ENCODE peak calls at places on chromosomes 5 and 9, in ten cellular contexts. One of them, this sample, is unnamed. For H3K4me1, the result is how much of the 10 kb centered on the place peaks cover.

GRCh38 chr9:124133752-124134151 is 122.2 kb downstream of the LHX2 start:
- DNase-seq in fibroblast of lung: peak
- DNase-seq in uterus: no peak
- DNase-seq in adipocyte: peak
- DNase-seq in esophagus squamous epithelium: no peak
- DNase-seq in SJSA1: peak
- DNase-seq in astrocyte: no peak
- DNase-seq in OCI-LY7: peak
- DNase-seq in esophagus muscularis mucosa: no peak
- DNase-seq in spleen: no peak
- DNase-seq in this sample: no peak

GRCh38 chr5:122607818-122608217 is 167.1 kb upstream of the SNX2 start:
- DNase-seq in fibroblast of lung: no peak
- DNase-seq in uterus: no peak
- DNase-seq in adipocyte: peak
- DNase-seq in esophagus squamous epithelium: no peak
- DNase-seq in SJSA1: no peak
- DNase-seq in astrocyte: no peak
- DNase-seq in OCI-LY7: no peak
- DNase-seq in esophagus muscularis mucosa: no peak
- DNase-seq in spleen: no peak
- DNase-seq in this sample: no peak

GRCh38 chr5:119221330-119221729 is 134.5 kb upstream of the TNFAIP8 start:
- DNase-seq in fibroblast of lung: no peak
- DNase-seq in uterus: no peak
- DNase-seq in adipocyte: no peak
- DNase-seq in esophagus squamous epithelium: no peak
- DNase-seq in SJSA1: no peak
- DNase-seq in astrocyte: no peak
- DNase-seq in OCI-LY7: no peak
- DNase-seq in esophagus muscularis mucosa: no peak
- DNase-seq in spleen: no peak
- DNase-seq in this sample: no peak

GRCh38 chr9:106878943-106879916 is 16.3 kb downstream of the ZNF462 start:
- DNase-seq in fibroblast of lung: peak
- DNase-seq in uterus: peak
- DNase-seq in adipocyte: peak
- DNase-seq in esophagus squamous epithelium: no peak
- DNase-seq in SJSA1: peak
- DNase-seq in astrocyte: peak
- DNase-seq in OCI-LY7: no peak
- DNase-seq in esophagus muscularis mucosa: no peak
- DNase-seq in spleen: peak
- DNase-seq in this sample: peak

GRCh38 chr5:144028644-144029043 is 141.8 kb downstream of the YIPF5 start:
- DNase-seq in fibroblast of lung: peak
- DNase-seq in uterus: no peak
- DNase-seq in adipocyte: peak
- DNase-seq in esophagus squamous epithelium: no peak
- DNase-seq in SJSA1: no peak
- DNase-seq in astrocyte: peak
- DNase-seq in OCI-LY7: no peak
- DNase-seq in esophagus muscularis mucosa: no peak
- DNase-seq in spleen: no peak
- DNase-seq in this sample: peak

GRCh38 chr5:60494144-60494543 is 205.8 kb downstream of the DEPDC1B start:
- DNase-seq in fibroblast of lung: no peak
- DNase-seq in uterus: no peak
- DNase-seq in adipocyte: no peak
- DNase-seq in esophagus squamous epithelium: no peak
- DNase-seq in SJSA1: no peak
- DNase-seq in astrocyte: no peak
- DNase-seq in OCI-LY7: no peak
- DNase-seq in esophagus muscularis mucosa: no peak
- DNase-seq in spleen: no peak
- DNase-seq in this sample: no peak

GRCh38 chr5:72152506-72152905 is 45.2 kb downstream of the MAP1B start:
- DNase-seq in fibroblast of lung: no peak
- DNase-seq in uterus: no peak
- DNase-seq in adipocyte: no peak
- DNase-seq in esophagus squamous epithelium: no peak
- DNase-seq in SJSA1: peak
- DNase-seq in astrocyte: peak
- DNase-seq in OCI-LY7: no peak
- DNase-seq in esophagus muscularis mucosa: no peak
- DNase-seq in spleen: no peak
- DNase-seq in this sample: no peak

GRCh38 chr9:132887181-132888120 is 8.8 kb downstream of the SPACA9 start:
- DNase-seq in fibroblast of lung: no peak
- DNase-seq in uterus: no peak
- DNase-seq in adipocyte: no peak
- DNase-seq in esophagus squamous epithelium: no peak
- DNase-seq in SJSA1: no peak
- DNase-seq in astrocyte: no peak
- DNase-seq in OCI-LY7: no peak
- DNase-seq in esophagus muscularis mucosa: no peak
- DNase-seq in spleen: peak
- DNase-seq in this sample: no peak

GRCh38 chr9:18325337-18326011 is 148.5 kb upstream of the ADAMTSL1 start:
- DNase-seq in fibroblast of lung: no peak
- DNase-seq in uterus: no peak
- DNase-seq in adipocyte: no peak
- DNase-seq in esophagus squamous epithelium: no peak
- DNase-seq in SJSA1: no peak
- DNase-seq in astrocyte: no peak
- DNase-seq in OCI-LY7: no peak
- DNase-seq in esophagus muscularis mucosa: no peak
- DNase-seq in spleen: no peak
- DNase-seq in this sample: no peak

GRCh38 chr5:135719428-135720063 is 114.9 kb upstream of the SLC25A48 start:
- DNase-seq in fibroblast of lung: no peak
- DNase-seq in uterus: no peak
- DNase-seq in adipocyte: no peak
- DNase-seq in esophagus squamous epithelium: no peak
- DNase-seq in SJSA1: no peak
- DNase-seq in astrocyte: no peak
- DNase-seq in OCI-LY7: no peak
- DNase-seq in esophagus muscularis mucosa: no peak
- DNase-seq in spleen: no peak
- DNase-seq in this sample: no peak

GRCh38 chr5:93883459-93883858 is 142.1 kb upstream of the POU5F2 start:
- DNase-seq in fibroblast of lung: peak
- DNase-seq in uterus: no peak
- DNase-seq in adipocyte: no peak
- DNase-seq in esophagus squamous epithelium: no peak
- DNase-seq in SJSA1: no peak
- DNase-seq in astrocyte: no peak
- DNase-seq in OCI-LY7: no peak
- DNase-seq in esophagus muscularis mucosa: no peak
- DNase-seq in spleen: no peak
- DNase-seq in this sample: peak

GRCh38 chr5:93886098-93886806 is 144.9 kb upstream of the POU5F2 start:
- DNase-seq in fibroblast of lung: peak
- DNase-seq in uterus: no peak
- DNase-seq in adipocyte: no peak
- DNase-seq in esophagus squamous epithelium: no peak
- DNase-seq in SJSA1: no peak
- DNase-seq in astrocyte: no peak
- DNase-seq in OCI-LY7: no peak
- DNase-seq in esophagus muscularis mucosa: no peak
- DNase-seq in spleen: no peak
- DNase-seq in this sample: no peak

GRCh38 chr5:93887678-93888077 is 146.3 kb upstream of the POU5F2 start:
- DNase-seq in fibroblast of lung: no peak
- DNase-seq in uterus: no peak
- DNase-seq in adipocyte: no peak
- DNase-seq in esophagus squamous epithelium: no peak
- DNase-seq in SJSA1: no peak
- DNase-seq in astrocyte: no peak
- DNase-seq in OCI-LY7: no peak
- DNase-seq in esophagus muscularis mucosa: no peak
- DNase-seq in spleen: no peak
- DNase-seq in this sample: no peak

GRCh38 chr5:93884254-93884653 is 142.9 kb upstream of the POU5F2 start:
- DNase-seq in fibroblast of lung: no peak
- DNase-seq in uterus: no peak
- DNase-seq in adipocyte: no peak
- DNase-seq in esophagus squamous epithelium: no peak
- DNase-seq in SJSA1: no peak
- DNase-seq in astrocyte: no peak
- DNase-seq in OCI-LY7: no peak
- DNase-seq in esophagus muscularis mucosa: no peak
- DNase-seq in spleen: no peak
- DNase-seq in this sample: no peak

GRCh38 chr5:93886917-93887361 is 145.5 kb upstream of the POU5F2 start:
- DNase-seq in fibroblast of lung: peak
- DNase-seq in uterus: no peak
- DNase-seq in adipocyte: peak
- DNase-seq in esophagus squamous epithelium: no peak
- DNase-seq in SJSA1: no peak
- DNase-seq in astrocyte: no peak
- DNase-seq in OCI-LY7: no peak
- DNase-seq in esophagus muscularis mucosa: no peak
- DNase-seq in spleen: no peak
- DNase-seq in this sample: no peak
- H3K4me1 ChIP-seq in fibroblast of lung: under half
- H3K4me1 ChIP-seq in uterus: under half
- H3K4me1 ChIP-seq in adipocyte: under half
- H3K4me1 ChIP-seq in esophagus squamous epithelium: under half
- H3K4me1 ChIP-seq in SJSA1: under half
- H3K4me1 ChIP-seq in astrocyte: under half
- H3K4me1 ChIP-seq in OCI-LY7: under half
- H3K4me1 ChIP-seq in esophagus muscularis mucosa: under half
- H3K4me1 ChIP-seq in spleen: under half
- H3K4me1 ChIP-seq in this sample: under half

DNA sequence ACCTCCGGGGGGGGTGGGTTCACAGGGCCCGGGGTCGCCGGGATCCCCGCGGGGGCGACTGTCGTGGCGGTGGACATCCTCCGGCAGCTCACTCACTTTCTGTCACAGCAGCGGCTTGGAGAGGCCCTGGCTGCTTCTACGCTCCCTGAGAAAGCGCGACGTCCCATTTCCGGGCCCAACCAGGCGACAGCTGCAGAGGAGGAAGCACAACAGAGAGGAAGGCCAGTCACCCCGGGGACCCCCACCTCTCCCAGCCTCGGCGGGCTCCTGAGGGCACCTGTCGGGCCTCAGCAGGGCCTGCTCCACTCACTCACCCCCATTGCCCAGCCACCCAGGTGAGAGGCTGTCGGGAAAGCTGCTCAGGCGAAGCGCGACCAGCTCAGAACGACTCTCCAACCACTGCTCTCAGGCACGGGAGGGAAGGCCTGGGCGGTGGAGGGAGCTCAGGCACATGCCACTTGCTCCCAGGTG is 14.4 kb downstream of the BRD3 start:
- DNase-seq in fibroblast of lung: no peak
- DNase-seq in uterus: no peak
- DNase-seq in adipocyte: no peak
- DNase-seq in esophagus squamous epithelium: no peak
- DNase-seq in SJSA1: no peak
- DNase-seq in astrocyte: no peak
- DNase-seq in OCI-LY7: no peak
- DNase-seq in esophagus muscularis mucosa: no peak
- DNase-seq in spleen: peak
- DNase-seq in this sample: no peak
- H3K4me1 ChIP-seq in fibroblast of lung: under half
- H3K4me1 ChIP-seq in uterus: under half
- H3K4me1 ChIP-seq in adipocyte: under half
- H3K4me1 ChIP-seq in esophagus squamous epithelium: half or more
- H3K4me1 ChIP-seq in SJSA1: under half
- H3K4me1 ChIP-seq in astrocyte: under half
- H3K4me1 ChIP-seq in OCI-LY7: under half
- H3K4me1 ChIP-seq in esophagus muscularis mucosa: under half
- H3K4me1 ChIP-seq in spleen: under half
- H3K4me1 ChIP-seq in this sample: under half

DNA sequence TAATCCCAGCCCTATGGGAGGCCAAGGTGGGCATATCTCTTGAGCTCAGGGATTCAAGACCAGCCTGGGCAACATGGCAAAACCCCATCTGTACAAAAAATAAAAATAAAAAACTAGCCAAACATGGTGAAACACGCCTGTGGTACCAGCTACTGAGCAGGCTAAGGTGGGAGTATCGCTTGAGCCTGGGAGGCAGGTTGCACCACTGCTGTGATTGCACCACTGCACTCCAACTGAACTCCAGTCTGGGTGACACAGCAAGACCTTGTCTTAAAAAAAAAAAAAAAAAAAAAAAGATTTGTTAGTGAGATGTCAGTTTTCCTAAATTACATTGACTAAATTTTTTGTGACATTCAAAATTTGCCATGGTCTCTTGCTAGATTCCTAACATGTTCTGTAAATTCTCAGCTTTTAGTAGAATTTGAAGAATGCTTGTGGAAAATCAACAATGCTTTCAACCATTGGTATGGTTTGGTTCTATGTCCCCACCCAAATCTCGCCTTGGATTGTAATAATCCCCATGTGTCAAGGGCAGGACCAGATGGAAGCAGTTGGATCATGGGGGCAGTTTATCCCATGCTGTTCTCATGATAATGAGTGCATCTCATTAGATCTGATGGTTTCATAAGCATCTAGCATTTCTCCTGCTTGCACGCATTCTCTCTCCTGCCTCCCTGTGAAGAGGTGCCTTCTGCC is 236.1 kb downstream of the ARRDC3 start:
- DNase-seq in fibroblast of lung: no peak
- DNase-seq in uterus: no peak
- DNase-seq in adipocyte: peak
- DNase-seq in esophagus squamous epithelium: no peak
- DNase-seq in SJSA1: no peak
- DNase-seq in astrocyte: no peak
- DNase-seq in OCI-LY7: no peak
- DNase-seq in esophagus muscularis mucosa: no peak
- DNase-seq in spleen: peak
- DNase-seq in this sample: no peak
- H3K4me1 ChIP-seq in fibroblast of lung: under half
- H3K4me1 ChIP-seq in uterus: under half
- H3K4me1 ChIP-seq in adipocyte: under half
- H3K4me1 ChIP-seq in esophagus squamous epithelium: under half
- H3K4me1 ChIP-seq in SJSA1: under half
- H3K4me1 ChIP-seq in astrocyte: under half
- H3K4me1 ChIP-seq in OCI-LY7: under half
- H3K4me1 ChIP-seq in esophagus muscularis mucosa: under half
- H3K4me1 ChIP-seq in spleen: under half
- H3K4me1 ChIP-seq in this sample: under half

DNA sequence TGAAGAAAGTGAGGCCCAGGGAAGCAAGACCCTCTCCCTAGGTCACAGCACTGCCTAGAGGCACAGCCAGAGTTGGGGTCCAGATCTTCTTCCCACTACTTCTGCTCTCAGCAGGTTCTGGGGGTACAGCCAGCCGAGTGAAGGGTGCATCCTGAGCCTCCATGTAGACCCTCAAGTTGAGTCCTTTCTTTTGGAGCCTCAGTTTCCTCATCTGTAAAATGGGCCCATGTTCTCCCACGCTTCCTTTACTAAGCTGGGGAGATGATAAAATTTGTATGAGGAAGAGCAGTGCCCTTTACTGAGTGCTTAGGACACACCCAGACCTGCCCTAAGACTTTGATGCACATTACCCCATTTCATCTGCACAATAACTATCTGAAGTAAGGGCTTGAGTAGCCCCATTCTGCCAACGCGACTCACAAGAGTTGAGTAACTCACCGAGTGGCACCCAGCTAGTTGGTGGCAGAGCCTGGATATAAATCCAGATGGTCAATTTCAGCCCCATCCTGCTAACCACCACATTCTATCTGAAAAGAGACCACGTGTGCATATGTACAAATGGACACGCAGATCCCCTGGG is 64.3 kb upstream of the GGTA1 start:
- DNase-seq in fibroblast of lung: no peak
- DNase-seq in uterus: no peak
- DNase-seq in adipocyte: no peak
- DNase-seq in esophagus squamous epithelium: no peak
- DNase-seq in SJSA1: no peak
- DNase-seq in astrocyte: no peak
- DNase-seq in OCI-LY7: no peak
- DNase-seq in esophagus muscularis mucosa: no peak
- DNase-seq in spleen: no peak
- DNase-seq in this sample: no peak
- H3K4me1 ChIP-seq in fibroblast of lung: under half
- H3K4me1 ChIP-seq in uterus: under half
- H3K4me1 ChIP-seq in adipocyte: under half
- H3K4me1 ChIP-seq in esophagus squamous epithelium: half or more
- H3K4me1 ChIP-seq in SJSA1: under half
- H3K4me1 ChIP-seq in astrocyte: under half
- H3K4me1 ChIP-seq in OCI-LY7: under half
- H3K4me1 ChIP-seq in esophagus muscularis mucosa: under half
- H3K4me1 ChIP-seq in spleen: under half
- H3K4me1 ChIP-seq in this sample: under half